ENCODE peak calls at places on chromosomes 1 and 21, in seven cellular contexts. P is lower leg skin, O is left ventricle myocardium inferior, J is AG09319, W is heart left ventricle, U is cardiac fibroblast, C is foreskin fibroblast. K is an unnamed sample.

GRCh38 chr1:240029418-240029817 is 62.3 kb upstream of the FMN2 start:
- DNase-seq in W (no peak), J (peak), O (no peak), U (no peak), P (no peak), C (peak), K (no peak)

GRCh38 chr1:975896-976683 is 5.8 kb downstream of the PERM1 start:
- DNase-seq in W (peak), O (no peak), J (no peak), P (no peak), C (peak), U (peak), K (no peak)

GRCh38 chr1:201636065-201636464 is 97.1 kb downstream of the NAV1 start:
- DNase-seq in J (no peak), C (no peak), U (no peak), O (no peak), P (no peak), W (no peak), K (no peak)

GRCh38 chr1:40058453-40059291 is 18.1 kb downstream of the CAP1 start:
- DNase-seq in C (no peak), U (peak), P (no peak), O (no peak), W (no peak), J (no peak), K (no peak)

GRCh38 chr1:202105571-202106339 is 17.0 kb upstream of the GPR37L1 start:
- DNase-seq in U (peak), J (no peak), P (no peak), C (peak), O (no peak), W (no peak), K (no peak)

GRCh38 chr1:116494351-116494692 is 76.5 kb downstream of the CD58 start:
- DNase-seq in P (no peak), W (no peak), J (no peak), U (no peak), C (peak), O (no peak), K (no peak)

GRCh38 chr1:115134850-115135484 is 45.7 kb upstream of the TSPAN2 start:
- DNase-seq in O (no peak), U (peak), P (no peak), C (peak), J (peak), W (no peak), K (peak)

GRCh38 chr1:40014812-40015594 is 25.5 kb upstream of the CAP1 start:
- DNase-seq in O (no peak), W (no peak), J (no peak), C (peak), P (no peak), U (peak), K (no peak)

GRCh38 chr1:171055966-171056643 is 34.6 kb upstream of the FMO3 start:
- DNase-seq in C (peak), J (no peak), W (no peak), P (no peak), O (no peak), U (peak), K (no peak)

GRCh38 chr1:244918422-244919319 is 54.3 kb upstream of the HNRNPU start:
- DNase-seq in U (peak), W (peak), J (no peak), P (no peak), C (peak), O (peak), K (no peak)

GRCh38 chr1:62900566-62900965 is 116.6 kb downstream of the ATG4C start:
- DNase-seq in O (no peak), P (no peak), J (no peak), U (no peak), C (no peak), W (no peak), K (no peak)

DNA sequence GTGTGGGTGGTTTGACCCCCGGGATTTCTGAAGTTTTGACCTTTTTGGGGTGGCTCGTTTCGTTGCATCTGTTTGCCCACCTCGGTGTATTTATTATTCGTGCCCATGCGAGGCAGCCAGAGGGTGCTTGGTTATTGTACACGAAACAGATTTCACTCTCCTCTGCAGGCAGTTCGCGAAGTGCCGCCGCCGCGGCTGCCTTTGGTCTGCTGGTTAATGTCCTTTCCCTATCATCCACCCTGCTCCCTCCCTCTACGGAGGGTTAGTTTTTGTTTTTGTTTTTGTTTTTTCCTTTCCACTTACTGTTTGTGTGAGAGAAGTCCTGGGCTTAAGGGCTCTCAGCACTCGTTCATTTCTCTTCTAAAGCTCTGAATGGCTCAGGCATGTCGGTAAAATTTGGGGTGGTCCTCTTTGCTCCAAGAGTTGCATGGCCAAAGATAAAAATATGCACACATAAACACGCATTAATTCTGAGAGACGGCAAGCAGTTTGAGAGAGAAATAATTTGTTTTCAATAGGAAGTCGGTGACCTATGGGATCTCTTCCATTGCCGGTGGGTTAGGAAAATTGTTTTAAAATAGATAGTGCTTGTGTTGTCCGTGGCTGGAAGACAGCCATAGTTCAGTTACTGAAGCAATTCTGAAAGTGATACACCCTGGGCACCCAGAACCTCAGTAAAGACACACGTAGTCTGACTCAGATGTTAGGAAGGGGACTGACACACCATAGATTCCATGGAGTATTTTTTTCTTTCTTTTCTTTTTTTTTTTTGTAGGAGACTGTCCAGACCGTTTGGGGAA is 1.2 kb downstream of the C1orf21 start:
- DNase-seq in U (peak), W (peak), O (peak), J (peak), P (peak), C (peak), K (no peak)
- TF ChIP-seq CTCF in U (no peak), W (peak), O (peak), J (no peak), P (no peak), C (no peak), K (peak)

DNA sequence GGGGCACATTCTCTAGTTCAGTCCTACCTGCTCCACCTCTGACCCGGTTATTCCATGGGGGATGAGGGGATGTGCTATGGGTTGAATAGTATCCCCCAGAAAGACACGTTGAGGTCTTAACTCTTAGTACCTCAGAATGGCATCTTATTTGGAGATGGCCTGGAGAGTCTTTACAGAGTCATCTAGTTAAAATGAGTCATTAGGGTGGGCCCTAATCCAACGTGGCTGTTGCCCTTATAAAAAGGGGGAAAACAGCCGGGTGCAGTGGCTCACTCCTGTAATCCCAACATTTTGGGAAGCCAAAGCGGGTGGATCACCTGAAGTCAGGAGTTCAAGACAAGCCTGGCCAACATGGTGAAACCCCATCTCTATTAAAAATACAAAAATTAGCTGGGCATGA is 5.7 kb downstream of the TMPRSS3 start:
- DNase-seq in C (no peak), J (no peak), W (no peak), P (no peak), U (no peak), O (no peak), K (no peak)
- TF ChIP-seq CTCF in C (no peak), J (no peak), W (no peak), P (no peak), U (no peak), O (no peak), K (no peak)

GRCh38 chr1:28540651-28541050 is 12.2 kb upstream of the TRNAU1AP start:
- DNase-seq in W (no peak), J (no peak), C (peak), U (no peak), O (no peak), P (no peak), K (no peak)
- TF ChIP-seq CTCF in W (no peak), J (peak), C (no peak), U (peak), O (no peak), P (no peak), K (peak)

DNA sequence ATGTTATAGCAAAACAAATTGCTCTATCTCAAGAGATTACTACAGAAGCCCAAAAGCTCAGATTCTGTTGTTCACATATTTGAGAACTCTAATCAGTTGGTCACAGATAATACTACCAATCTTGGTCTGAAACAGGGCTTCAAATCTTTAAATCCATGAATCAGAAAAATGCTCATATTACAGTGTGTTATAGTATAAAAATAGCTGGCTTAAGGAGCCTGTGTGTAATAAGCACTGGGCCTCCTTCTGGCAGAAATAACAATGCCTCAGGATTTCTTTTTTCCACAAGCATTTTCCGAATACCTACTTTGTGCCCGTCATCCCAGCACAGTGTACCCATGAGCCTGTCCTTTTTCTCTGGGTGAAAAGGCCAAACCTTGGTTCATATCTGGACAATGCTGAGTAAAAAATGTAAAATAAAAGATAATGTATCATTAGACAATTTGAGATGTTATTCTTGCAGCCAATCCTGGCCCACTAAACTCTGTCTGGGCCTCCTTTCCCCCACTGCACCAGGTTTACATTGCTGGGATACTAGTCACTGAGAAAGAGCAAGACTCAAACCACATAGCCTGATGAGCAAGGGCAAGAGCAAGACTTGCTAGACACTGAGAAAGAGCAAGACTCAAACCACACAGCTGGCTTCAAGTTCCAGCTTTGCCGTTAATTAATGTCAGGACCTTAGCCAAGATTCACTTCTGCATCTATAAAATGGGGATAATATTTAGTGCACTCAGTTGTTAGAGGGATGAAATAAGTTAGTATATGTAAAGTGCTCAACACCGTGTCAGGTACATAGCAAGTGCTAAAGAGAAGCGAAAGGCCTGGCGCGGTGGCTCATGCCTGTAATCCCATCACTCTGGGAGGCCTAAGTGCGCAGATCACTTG is 17.0 kb upstream of the ADAR start:
- DNase-seq in W (no peak), C (peak), P (no peak), O (no peak), U (peak), J (no peak), K (no peak)
- TF ChIP-seq CTCF in W (no peak), C (no peak), P (no peak), O (no peak), U (no peak), J (no peak), K (no peak)